ENCODE peak calls at places on chromosomes 11 and 22, in seven cellular contexts. S is transverse colon, H is ovary, T is A549, Q is upper lobe of left lung, O is H1, N is HepG2. L is an unnamed sample.

GRCh38 chr11:111378773-111379499 is at the start of gene POU2AF1:
- DNase-seq in Q (no peak), T (no peak), O (no peak), N (no peak), S (peak), H (no peak), L (no peak)

GRCh38 chr11:65119670-65119995 is 2.1 kb upstream of the ZNHIT2 start:
- DNase-seq in T (no peak), H (no peak), O (no peak), N (no peak), Q (no peak), S (no peak), L (no peak)

GRCh38 chr11:111183706-111184105 is 61.8 kb upstream of the POU2AF2 start:
- DNase-seq in Q (no peak), O (no peak), H (no peak), T (peak), N (no peak), S (no peak), L (no peak)

GRCh38 chr22:31045900-31046587 is 35.1 kb upstream of the SMTN start:
- DNase-seq in T (no peak), H (no peak), N (no peak), O (no peak), Q (no peak), S (no peak), L (no peak)

GRCh38 chr11:7688238-7688826 is 15.0 kb upstream of the CYB5R2 start:
- DNase-seq in N (peak), S (no peak), O (no peak), H (no peak), Q (no peak), T (peak), L (no peak)

GRCh38 chr11:118045191-118045590 is 31.7 kb upstream of the TMPRSS4 start:
- DNase-seq in O (no peak), T (no peak), H (no peak), N (no peak), S (no peak), Q (no peak), L (no peak)

GRCh38 chr11:36057372-36058045 is 113.6 kb downstream of the LDLRAD3 start:
- DNase-seq in Q (peak), N (no peak), O (no peak), S (peak), T (no peak), H (peak), L (no peak)

GRCh38 chr11:60767388-60767811 is 10.7 kb downstream of the MS4A15 start:
- DNase-seq in O (peak), N (no peak), H (no peak), S (no peak), T (peak), Q (no peak), L (no peak)

GRCh38 chr11:76745059-76745376 is 38.1 kb upstream of the TSKU start:
- DNase-seq in H (no peak), N (no peak), O (no peak), Q (no peak), S (no peak), T (no peak), L (no peak)

GRCh38 chr11:3224730-3225098 is 6.1 kb upstream of the MRGPRG start:
- DNase-seq in T (no peak), Q (no peak), N (no peak), S (no peak), H (no peak), O (no peak), L (no peak)

GRCh38 chr11:35236667-35237003 is 97.7 kb downstream of the CD44 start:
- DNase-seq in H (no peak), T (no peak), Q (peak), S (no peak), O (no peak), N (no peak), L (no peak)

GRCh38 chr11:10117709-10118341 is 176.2 kb downstream of the SBF2 start:
- DNase-seq in N (peak), T (no peak), H (no peak), Q (no peak), S (no peak), O (no peak), L (no peak)

GRCh38 chr11:12496181-12497025 is 119.0 kb downstream of the PARVA start:
- DNase-seq in O (peak), H (no peak), T (peak), N (peak), Q (no peak), S (no peak), L (no peak)

GRCh38 chr22:38412435-38413084 is 42.4 kb downstream of the KCNJ4 start:
- DNase-seq in S (no peak), N (no peak), Q (peak), O (peak), T (no peak), H (no peak), L (no peak)

GRCh38 chr11:45105233-45105992 is 41.0 kb upstream of the PRDM11 start:
- DNase-seq in N (peak), O (peak), H (peak), T (peak), Q (peak), S (peak), L (peak)

GRCh38 chr11:83473771-83474170 is 187.6 kb upstream of the CCDC90B start:
- DNase-seq in H (no peak), N (no peak), S (no peak), T (no peak), Q (no peak), O (no peak), L (no peak)

GRCh38 chr11:10669258-10670033 is 24.1 kb downstream of the IRAG1 start:
- DNase-seq in H (no peak), S (no peak), O (no peak), Q (no peak), T (peak), N (no peak), L (no peak)

GRCh38 chr11:33778682-33779081 is 4.4 kb upstream of the FBXO3 start:
- DNase-seq in T (no peak), H (no peak), O (no peak), S (no peak), N (no peak), Q (no peak), L (no peak)

GRCh38 chr22:50016988-50017700 is 4.6 kb upstream of the IL17REL start:
- DNase-seq in O (no peak), H (no peak), Q (peak), N (no peak), S (peak), T (no peak), L (peak)

GRCh38 chr22:20796731-20797130 is 22.8 kb downstream of the SERPIND1 start:
- DNase-seq in S (no peak), Q (no peak), N (no peak), H (no peak), T (no peak), O (no peak), L (no peak)

GRCh38 chr11:74325649-74326645 is 14.5 kb upstream of the P4HA3 start:
- DNase-seq in S (peak), Q (peak), H (peak), O (no peak), N (no peak), T (no peak), L (peak)

GRCh38 chr22:31857247-31857646 is 87.1 kb upstream of the YWHAH start:
- DNase-seq in O (peak), H (no peak), Q (no peak), S (no peak), T (no peak), N (no peak), L (no peak)

GRCh38 chr11:75264356-75264755 is 23.8 kb downstream of the TPBGL start:
- DNase-seq in O (no peak), Q (no peak), N (no peak), H (peak), T (no peak), S (peak), L (no peak)

GRCh38 chr11:132911186-132911585 is 621.1 kb downstream of the OPCML start:
- DNase-seq in H (no peak), Q (no peak), O (no peak), S (no peak), N (no peak), T (peak), L (no peak)

GRCh38 chr22:47779474-47779873 is 1017.0 kb downstream of the TBC1D22A start:
- DNase-seq in O (no peak), T (no peak), Q (no peak), H (no peak), S (no peak), N (no peak), L (no peak)
- TF ChIP-seq EP300 in O (no peak), T (no peak), Q (no peak), H (no peak), S (no peak), N (no peak), L (no peak)

GRCh38 chr11:68014966-68015447 is 4.9 kb downstream of the ALDH3B1 start:
- DNase-seq in O (no peak), S (no peak), H (no peak), Q (no peak), T (no peak), N (no peak), L (no peak)
- H3K27ac ChIP-seq in O (no peak), S (peak), H (no peak), Q (peak), T (peak), N (no peak), L (peak)

DNA sequence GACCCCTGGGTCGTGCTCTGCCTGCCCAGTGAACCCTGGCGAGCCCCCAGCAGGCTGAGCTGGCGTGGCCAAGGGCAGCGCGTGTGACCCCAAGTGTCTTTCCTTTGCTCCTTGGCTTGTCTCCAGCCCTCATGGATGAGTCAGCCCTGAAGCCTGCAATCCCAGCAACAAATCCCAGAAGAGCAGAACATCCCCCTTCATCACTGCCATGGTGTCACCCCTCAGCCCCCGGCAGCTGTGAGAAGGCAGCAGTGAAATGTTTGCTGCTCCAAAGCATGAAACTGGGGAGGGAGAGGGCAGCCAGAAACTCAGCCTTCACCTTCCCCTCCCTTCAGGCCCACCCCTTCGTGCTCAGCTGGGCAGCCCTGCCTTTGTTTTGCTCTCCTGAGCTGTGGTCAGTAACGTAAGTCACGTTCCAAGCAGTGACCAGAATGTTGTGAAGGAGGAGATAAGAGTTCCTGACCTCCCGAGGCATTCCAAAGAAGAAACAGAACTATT is 29.8 kb downstream of the ADAMTS15 start:
- DNase-seq in O (peak), S (peak), N (no peak), H (peak), T (peak), Q (no peak), L (peak)
- TF ChIP-seq EP300 in O (no peak), S (no peak), N (no peak), H (no peak), T (no peak), Q (no peak), L (peak)

GRCh38 chr22:46636221-46637002 is 16.2 kb downstream of the GRAMD4 start:
- DNase-seq in O (no peak), H (no peak), Q (no peak), S (no peak), T (no peak), N (no peak), L (no peak)

GRCh38 chr22:46640293-46640692 is 20.1 kb downstream of the GRAMD4 start:
- DNase-seq in S (no peak), T (no peak), O (no peak), N (no peak), Q (no peak), H (no peak), L (no peak)

GRCh38 chr22:46639843-46640242 is 19.7 kb downstream of the GRAMD4 start:
- DNase-seq in T (no peak), H (no peak), S (no peak), O (no peak), Q (no peak), N (no peak), L (no peak)

GRCh38 chr22:46637711-46638600 is 17.8 kb downstream of the GRAMD4 start:
- DNase-seq in Q (no peak), H (no peak), N (no peak), S (no peak), O (no peak), T (no peak), L (no peak)

GRCh38 chr22:46638601-46639431 is 18.6 kb downstream of the GRAMD4 start:
- DNase-seq in H (no peak), O (no peak), T (no peak), Q (peak), N (peak), S (no peak), L (peak)
- H3K27ac ChIP-seq in H (no peak), O (no peak), T (no peak), Q (no peak), N (peak), S (no peak), L (no peak)

GRCh38 chr11:84628871-84629625 is 998.1 kb downstream of the DLG2 start:
- DNase-seq in O (no peak), T (no peak), H (no peak), Q (no peak), N (no peak), S (no peak), L (no peak)
- TF ChIP-seq EP300 in O (no peak), T (no peak), H (no peak), Q (no peak), N (no peak), S (no peak), L (no peak)

DNA sequence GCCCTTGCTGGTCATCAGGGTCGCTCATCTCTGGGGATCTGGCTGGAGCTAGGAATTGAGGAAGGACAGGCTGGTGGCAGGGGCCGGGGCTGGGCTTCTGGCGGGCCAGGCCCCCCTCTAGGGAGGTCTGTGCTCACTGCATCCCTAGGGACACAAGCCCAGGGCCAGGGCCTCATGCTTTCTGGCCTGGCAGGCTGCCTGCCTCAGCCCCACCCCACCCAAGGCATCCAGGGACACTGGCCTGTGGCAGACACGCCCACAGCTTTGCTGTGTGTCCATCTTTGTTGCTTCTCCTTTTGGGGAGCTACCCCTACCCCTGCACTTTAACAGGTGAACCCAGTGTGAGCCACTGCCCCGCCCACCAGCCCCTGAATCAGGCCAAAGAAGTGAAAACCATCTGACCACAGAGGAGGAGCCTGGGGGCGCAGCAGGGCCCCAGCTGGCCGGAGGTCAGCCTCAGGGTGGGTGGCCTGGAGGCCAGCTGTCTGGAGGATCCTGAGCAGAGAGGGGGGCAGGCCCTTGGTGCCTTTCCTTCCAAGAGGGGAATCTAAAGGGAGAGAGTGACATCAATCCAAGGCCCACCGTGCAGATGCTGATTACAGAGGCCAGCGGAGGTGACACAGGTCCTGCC is 26.8 kb upstream of the CELSR1 start:
- DNase-seq in T (no peak), Q (no peak), O (no peak), N (no peak), H (no peak), S (peak), L (no peak)
- H3K27ac ChIP-seq in T (peak), Q (no peak), O (no peak), N (peak), H (no peak), S (peak), L (peak)

GRCh38 chr11:61917357-61918109 is at the start of gene RAB3IL1:
- DNase-seq in Q (peak), N (no peak), H (peak), O (peak), T (peak), S (peak), L (peak)
- TF ChIP-seq EP300 in Q (no peak), N (no peak), H (no peak), O (no peak), T (no peak), S (no peak), L (no peak)

DNA sequence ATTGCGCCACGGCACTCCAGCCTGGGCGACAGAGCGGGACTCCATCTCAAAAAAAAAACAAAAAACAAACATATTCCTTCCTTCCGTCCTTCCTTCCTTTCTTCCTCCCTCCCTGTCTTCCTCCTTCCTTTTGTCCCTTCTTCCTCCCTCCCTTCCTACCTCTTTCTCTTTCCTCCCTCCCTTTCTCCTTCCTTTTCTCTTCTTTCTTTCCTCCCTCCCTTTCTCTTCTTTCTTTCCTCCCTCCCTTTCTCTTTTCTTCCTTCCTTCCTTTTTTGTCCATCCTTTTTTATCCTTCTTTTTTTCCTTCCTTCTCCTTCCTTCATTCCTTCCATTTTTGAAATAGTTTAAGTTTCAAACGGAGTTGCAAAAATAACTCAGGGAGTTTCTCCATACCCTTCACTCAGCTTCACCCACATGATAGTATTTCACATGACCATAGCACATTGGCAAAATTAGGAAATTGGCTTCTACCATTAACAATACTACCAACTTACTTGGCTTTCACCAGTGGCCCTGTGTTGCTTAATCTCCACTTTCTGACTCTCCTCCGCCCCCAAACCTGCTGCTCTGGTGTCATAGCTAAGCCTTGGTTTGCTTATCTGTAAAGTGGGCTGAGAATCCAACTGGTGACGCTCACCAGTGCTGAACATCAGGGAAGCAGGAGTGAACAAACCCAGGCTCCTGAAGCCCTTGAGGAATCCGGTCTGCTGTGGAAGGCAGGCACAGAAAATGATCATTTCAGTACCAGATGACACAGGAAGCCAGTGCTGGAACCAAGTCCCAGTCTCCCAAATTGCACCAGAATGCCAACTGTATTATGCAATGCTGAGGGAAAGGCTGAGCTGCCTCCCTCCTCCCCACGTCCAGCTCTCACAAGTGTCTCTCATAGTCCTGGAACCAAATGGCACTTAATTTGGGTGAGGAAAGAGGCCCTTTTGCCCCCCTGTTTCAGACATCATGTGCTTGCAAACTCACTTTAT is 17.2 kb upstream of the CRYBB3 start:
- DNase-seq in O (no peak), T (no peak), Q (peak), H (no peak), S (no peak), N (no peak), L (no peak)
- H3K27ac ChIP-seq in O (no peak), T (no peak), Q (peak), H (no peak), S (no peak), N (peak), L (no peak)